ENCODE peak calls at places on chromosomes 16 and 17, in seven cellular contexts. V is ACHN; X is NCI-H2171 treated with DMSO at 0.1 percent for 48 hours; Q is CD8-positive, alpha-beta T cell; O is amniotic epithelial cell; K is left cardiac atrium; J is neural crest cell. L is an unnamed sample.

GRCh38 chr16:86243571-86244154 is 266.7 kb upstream of the FOXF1 start:
- DNase-seq in X (no peak), Q (no peak), K (no peak), J (no peak), O (no peak), V (no peak), L (no peak)

GRCh38 chr17:31579265-31579664 is 187.8 kb downstream of the RAB11FIP4 start:
- DNase-seq in J (no peak), O (peak), X (no peak), Q (no peak), V (no peak), K (no peak), L (peak)

GRCh38 chr17:3885271-3885670 is 7.6 kb downstream of the CAMKK1 start:
- DNase-seq in O (no peak), X (no peak), J (no peak), Q (no peak), V (no peak), K (no peak), L (no peak)

GRCh38 chr17:81867123-81867951 is 3.8 kb downstream of the ARHGDIA start:
- DNase-seq in O (peak), V (no peak), J (no peak), X (peak), K (peak), Q (peak), L (peak)

GRCh38 chr17:58710948-58711552 is 18.6 kb downstream of the RAD51C start:
- DNase-seq in K (peak), O (peak), V (peak), X (peak), Q (peak), J (peak), L (peak)

GRCh38 chr17:81241648-81242420 is 2.7 kb downstream of the NDUFAF8 start:
- DNase-seq in K (no peak), Q (peak), J (peak), O (peak), V (peak), X (peak), L (peak)

GRCh38 chr17:61420745-61421398 is 21.2 kb downstream of the TBX2 start:
- DNase-seq in O (no peak), X (no peak), J (no peak), Q (no peak), K (no peak), V (no peak), L (peak)

GRCh38 chr17:76368545-76368944 is 14.8 kb upstream of the PRPSAP1 start:
- DNase-seq in K (no peak), Q (no peak), O (no peak), V (no peak), X (no peak), J (no peak), L (no peak)

GRCh38 chr17:41178341-41178740 is 320 bp upstream of the KRTAP4-2 start:
- DNase-seq in O (peak), V (no peak), K (no peak), J (no peak), X (no peak), Q (no peak), L (no peak)

GRCh38 chr16:70159355-70160348 is 13.9 kb upstream of the CLEC18C start:
- DNase-seq in J (no peak), O (peak), X (no peak), V (peak), K (peak), Q (no peak), L (no peak)

GRCh38 chr16:65249768-65250167 is 127.9 kb upstream of the CDH11 start:
- DNase-seq in K (peak), V (no peak), J (no peak), X (no peak), O (peak), Q (no peak), L (no peak)

GRCh38 chr16:31411024-31411845 is 16.9 kb downstream of the COX6A2 start:
- DNase-seq in J (no peak), V (no peak), Q (no peak), K (no peak), O (no peak), X (no peak), L (no peak)

GRCh38 chr17:44981221-44981968 is 13.3 kb upstream of the C1QL1 start:
- DNase-seq in V (peak), O (peak), J (no peak), Q (no peak), K (no peak), X (no peak), L (peak)

GRCh38 chr16:29665294-29666077 is 2.4 kb downstream of the SPN start:
- DNase-seq in O (no peak), X (no peak), V (no peak), J (no peak), K (no peak), Q (peak), L (no peak)

GRCh38 chr16:88504489-88505404 is 51.7 kb downstream of the ZFPM1 start:
- DNase-seq in Q (no peak), O (no peak), J (no peak), V (no peak), X (peak), K (no peak), L (peak)

GRCh38 chr17:68497885-68498319 is 14.3 kb upstream of the PRKAR1A start:
- DNase-seq in V (no peak), Q (no peak), O (no peak), K (no peak), X (no peak), J (no peak), L (peak)

GRCh38 chr17:80832888-80833583 is 158.6 kb upstream of the CHMP6 start:
- DNase-seq in J (peak), K (peak), O (peak), V (peak), Q (peak), X (peak), L (peak)

GRCh38 chr16:47617732-47618131 is 156.6 kb downstream of the PHKB start:
- DNase-seq in K (no peak), X (no peak), J (no peak), Q (no peak), O (peak), V (no peak), L (no peak)

GRCh38 chr17:29619251-29619650 is 3.5 kb downstream of the CORO6 start:
- DNase-seq in O (peak), V (peak), J (no peak), K (peak), X (peak), Q (no peak), L (peak)

GRCh38 chr16:19559242-19559910 is 3.9 kb downstream of the VPS35L start:
- DNase-seq in V (peak), X (peak), J (peak), K (no peak), O (peak), Q (peak), L (peak)

GRCh38 chr16:89962754-89963498 is 14.4 kb downstream of the DEF8 start:
- DNase-seq in X (no peak), K (no peak), V (no peak), Q (no peak), J (no peak), O (no peak), L (no peak)

GRCh38 chr17:43839670-43840101 is 6.7 kb upstream of the MPP3 start:
- DNase-seq in K (no peak), X (peak), O (no peak), V (peak), J (no peak), Q (no peak), L (peak)

GRCh38 chr16:55171241-55171640 is 152.8 kb upstream of the IRX6 start:
- DNase-seq in J (no peak), O (no peak), V (no peak), Q (no peak), X (no peak), K (no peak), L (no peak)

GRCh38 chr16:89722392-89723278 is 1.3 kb downstream of the ZNF276 start:
- DNase-seq in X (no peak), V (no peak), J (no peak), O (peak), Q (peak), K (peak), L (no peak)

GRCh38 chr17:64707077-64707591 is 45.0 kb upstream of the SMURF2 start:
- DNase-seq in J (no peak), O (peak), X (no peak), V (peak), Q (no peak), K (peak), L (peak)

GRCh38 chr17:80931421-80932265 is 60.0 kb upstream of the CHMP6 start:
- DNase-seq in J (no peak), V (peak), K (no peak), O (peak), X (no peak), Q (no peak), L (peak)

GRCh38 chr17:28763137-28763799 is 19.5 kb downstream of the TRAF4 start:
- DNase-seq in Q (no peak), O (no peak), X (no peak), K (no peak), V (no peak), J (no peak), L (no peak)

GRCh38 chr16:57531635-57532220 is 4.6 kb downstream of the CCDC102A start:
- DNase-seq in Q (no peak), K (peak), J (no peak), O (no peak), V (no peak), X (no peak), L (no peak)

GRCh38 chr17:80846932-80847331 is 144.7 kb upstream of the CHMP6 start:
- DNase-seq in O (no peak), Q (no peak), V (no peak), J (no peak), K (no peak), X (no peak), L (no peak)

GRCh38 chr17:35731239-35731931 is at the start of gene RASL10B:
- DNase-seq in O (peak), X (peak), Q (peak), V (peak), J (peak), K (peak), L (peak)

GRCh38 chr17:19945009-19945650 is 32.5 kb downstream of the AKAP10 start:
- DNase-seq in J (no peak), V (no peak), Q (no peak), K (no peak), O (no peak), X (no peak), L (no peak)

GRCh38 chr16:67910162-67910561 is 17.1 kb downstream of the PSKH1 start:
- DNase-seq in X (peak), V (no peak), Q (no peak), J (no peak), K (no peak), O (peak), L (peak)